ENCODE peak calls at places on chromosomes 16 and 17, in nine cellular contexts. R is HepG2, V is endothelial cell of umbilical vein, A is GM12878, X is H1, Y is K562, H is A549, I is WTC11, E is NB4. S is an unnamed sample.
A peak's percentile ranks its signal among the peaks of the same experiment; 100 is the strongest.

GRCh38 chr17:39679521-39680192 is 8.2 kb downstream of the PGAP3 start:
- DNase-seq in R (no peak), V (no peak), A (no peak), X (no peak), Y (no peak), H (no peak), I (no peak), E (peak; percentile 65), S (no peak)

GRCh38 chr16:85929259-85929704 is 30.3 kb downstream of the IRF8 start:
- DNase-seq in R (no peak), V (no peak), A (no peak), X (no peak), Y (no peak), H (no peak), I (no peak), E (no peak), S (no peak)

GRCh38 chr16:57701759-57702371 is 7.3 kb downstream of the DRC7 start:
- DNase-seq in R (no peak), V (no peak), A (no peak), X (no peak), Y (no peak), H (no peak), I (no peak), E (no peak), S (no peak)

GRCh38 chr16:57480127-57480753 is 6.1 kb downstream of the DOK4 start:
- DNase-seq in R (peak; percentile 88), V (no peak), A (no peak), X (no peak), Y (peak; percentile 80), H (peak; percentile 80), I (no peak), E (no peak), S (peak; percentile 62)

GRCh38 chr16:46947900-46948547 is 25.4 kb downstream of the DNAJA2 start:
- DNase-seq in R (peak; percentile 71), V (peak; percentile 46), A (peak; percentile 32), X (no peak), Y (peak; percentile 45), H (peak; percentile 38), I (peak; percentile 24), E (peak; percentile 72), S (peak; percentile 65)

GRCh38 chr16:19309178-19309577 is 23.6 kb downstream of the CLEC19A start:
- DNase-seq in R (no peak), V (no peak), A (no peak), X (no peak), Y (no peak), H (no peak), I (no peak), E (no peak), S (no peak)

GRCh38 chr17:44065668-44066203 is 735 bp downstream of the LSM12 start:
- DNase-seq in R (no peak), V (peak; percentile 30), A (no peak), X (no peak), Y (no peak), H (no peak), I (no peak), E (no peak), S (no peak)

GRCh38 chr16:4944333-4945281 is 7.7 kb upstream of the PPL start:
- DNase-seq in R (peak; percentile 98), V (peak; percentile 98), A (no peak), X (peak; percentile 71), Y (peak; percentile 59), H (peak; percentile 89), I (peak; percentile 42), E (peak; percentile 97), S (peak; percentile 64)

GRCh38 chr17:17836818-17837379 is at the start of gene SREBF1:
- DNase-seq in R (peak; percentile 37), V (peak; percentile 63), A (no peak), X (peak; percentile 84), Y (peak; percentile 71), H (peak; percentile 87), I (peak; percentile 87), E (peak; percentile 76), S (peak; percentile 87)

GRCh38 chr16:57528499-57529323 is 7.7 kb downstream of the CCDC102A start:
- DNase-seq in R (no peak), V (no peak), A (no peak), X (peak; percentile 94), Y (no peak), H (no peak), I (peak; percentile 91), E (no peak), S (peak; percentile 29)

GRCh38 chr16:86945166-86945900 is 367.0 kb downstream of the FOXL1 start:
- DNase-seq in R (no peak), V (no peak), A (no peak), X (no peak), Y (no peak), H (no peak), I (no peak), E (no peak), S (no peak)

GRCh38 chr17:72812823-72813222 is 279.7 kb downstream of the SLC39A11 start:
- DNase-seq in R (no peak), V (no peak), A (no peak), X (no peak), Y (no peak), H (no peak), I (no peak), E (no peak), S (no peak)

DNA sequence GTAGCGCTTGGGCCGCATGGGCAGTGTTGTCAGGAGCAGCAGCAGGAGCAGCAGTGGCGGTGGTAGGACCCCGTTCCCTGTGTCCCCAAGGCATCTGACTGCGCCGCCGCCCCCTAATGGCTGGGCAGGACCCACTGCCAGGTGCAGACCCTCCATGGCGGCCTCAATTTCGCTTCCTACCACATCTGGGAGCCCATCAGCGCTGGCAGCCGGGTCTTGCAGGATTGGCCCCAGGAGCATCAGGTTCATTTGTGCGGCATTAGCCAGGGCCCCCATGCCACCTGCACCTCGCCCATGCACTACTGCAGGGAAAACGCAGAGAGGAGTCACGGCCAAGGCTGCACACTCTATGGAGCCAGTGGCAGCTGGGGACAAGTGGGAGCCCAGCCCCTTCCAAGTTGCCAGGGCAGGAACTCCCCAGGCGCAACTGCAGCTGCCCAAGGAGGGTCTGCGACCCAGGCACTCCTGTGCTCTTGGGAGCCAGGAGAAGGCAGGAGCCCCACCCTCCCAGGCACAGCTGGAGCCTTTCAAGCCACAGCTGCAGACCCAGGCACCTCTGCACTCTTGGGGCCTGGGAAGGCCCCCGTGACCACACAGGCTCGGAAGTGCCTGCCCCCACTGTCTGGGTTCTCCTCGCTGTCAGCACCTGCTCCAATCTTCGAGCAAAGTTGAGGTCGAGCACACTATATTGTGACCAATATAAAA is 594.2 kb downstream of the KCNJ18 start:
- DNase-seq in R (no peak), V (no peak), A (no peak), X (no peak), Y (no peak), H (no peak), I (no peak), E (no peak), S (no peak)
- TF ChIP-seq MAX in R (no peak), V (no peak), A (no peak), X (no peak), Y (no peak), H (no peak), I (no peak), E (no peak), S (no peak)

DNA sequence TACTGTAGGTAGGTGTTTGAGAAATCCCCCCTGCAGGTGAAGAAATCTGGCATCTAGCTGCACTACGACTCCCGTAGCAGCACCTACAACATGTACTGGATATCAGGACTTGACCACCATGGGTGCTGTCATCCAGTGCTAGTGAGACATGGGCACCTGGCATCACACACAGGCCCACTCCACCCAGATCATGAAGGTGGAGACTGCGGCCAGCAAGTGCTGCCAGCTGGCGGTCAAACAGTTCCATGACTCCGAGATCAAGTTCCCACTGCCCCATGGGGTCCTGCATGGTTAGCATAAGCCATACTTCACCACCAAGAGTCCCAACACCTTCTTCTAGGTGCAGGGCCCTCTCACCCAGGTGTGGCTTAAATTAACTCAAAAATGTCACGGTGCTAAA is 213.0 kb upstream of the C17orf78 start:
- DNase-seq in R (no peak), V (no peak), A (no peak), X (no peak), Y (no peak), H (no peak), I (peak; percentile 16), E (no peak), S (no peak)
- TF ChIP-seq MAX in R (no peak), V (no peak), A (no peak), X (no peak), Y (no peak), H (no peak), I (no peak), E (no peak), S (no peak)

DNA sequence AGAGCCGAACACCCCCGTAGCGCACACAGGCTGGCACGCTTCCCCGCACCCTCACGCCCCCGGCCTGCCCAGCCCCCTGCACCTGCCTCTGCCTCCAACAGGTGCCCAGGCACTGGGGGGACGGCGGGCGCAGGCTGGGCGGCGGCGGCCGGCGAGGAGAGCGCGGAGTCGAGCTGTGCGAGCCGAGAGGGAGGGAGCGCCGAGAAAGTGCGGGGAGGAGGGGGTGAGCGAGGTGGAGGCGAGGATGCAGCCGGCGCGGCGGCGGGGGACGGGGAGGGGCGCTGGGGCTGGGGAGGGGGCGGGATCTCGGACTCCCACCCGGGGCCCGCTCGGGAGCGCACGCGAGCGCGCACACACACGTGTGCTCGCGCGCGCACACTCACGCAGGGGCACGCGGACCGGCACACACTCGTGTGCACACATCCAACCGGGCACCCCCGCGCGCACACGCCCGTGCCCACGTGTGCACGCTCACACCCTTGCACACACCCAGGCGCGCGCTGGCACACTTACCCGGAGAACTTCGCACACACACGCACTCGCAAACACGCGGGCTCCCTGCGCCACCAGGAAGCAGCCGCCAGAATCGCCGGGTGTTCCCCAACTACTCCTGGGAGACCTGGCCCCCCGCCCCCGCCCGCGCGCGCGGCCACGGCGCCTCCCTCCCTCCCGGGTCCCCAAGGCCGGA is at the start of gene DOC2A:
- DNase-seq in R (no peak), V (no peak), A (no peak), X (peak; percentile 81), Y (peak; percentile 68), H (no peak), I (peak; percentile 73), E (peak; percentile 42), S (peak; percentile 93)
- TF ChIP-seq MAX in R (peak; percentile 27), V (no peak), A (no peak), X (peak; percentile 65), Y (peak; percentile 27), H (peak; percentile 78), I (no peak), E (peak; percentile 61), S (peak; percentile 53)

GRCh38 chr17:49513044-49513395 is 17.9 kb downstream of the NGFR start:
- DNase-seq in R (no peak), V (no peak), A (no peak), X (no peak), Y (no peak), H (no peak), I (no peak), E (peak; percentile 51), S (no peak)

GRCh38 chr17:49514374-49514738 is 19.3 kb downstream of the NGFR start:
- DNase-seq in R (peak; percentile 67), V (no peak), A (no peak), X (peak; percentile 72), Y (peak; percentile 58), H (peak; percentile 51), I (peak; percentile 68), E (peak; percentile 35), S (peak; percentile 78)

GRCh38 chr17:49513616-49514373 is 18.7 kb downstream of the NGFR start:
- DNase-seq in R (no peak), V (no peak), A (no peak), X (peak; percentile 54), Y (no peak), H (no peak), I (no peak), E (no peak), S (no peak)

GRCh38 chr17:49516190-49516589 is 21.1 kb downstream of the NGFR start:
- DNase-seq in R (no peak), V (no peak), A (no peak), X (no peak), Y (no peak), H (no peak), I (peak; percentile 5), E (no peak), S (peak; percentile 30)

GRCh38 chr17:49515196-49515770 is 20.2 kb downstream of the NGFR start:
- DNase-seq in R (peak; percentile 79), V (no peak), A (peak; percentile 55), X (peak; percentile 70), Y (peak; percentile 78), H (peak; percentile 49), I (peak; percentile 73), E (peak; percentile 72), S (peak; percentile 97)
- TF ChIP-seq MAX in R (peak; percentile 94), V (no peak), A (peak; percentile 67), X (peak; percentile 51), Y (peak; percentile 94), H (no peak), I (peak; percentile 55), E (peak; percentile 84), S (peak; percentile 95)